ENCODE peak calls at places on chromosomes 6 and 20, in five cellular contexts. I is C1 segment of cervical spinal cord, M is iPS-NIHi11, U is mammary epithelial cell, E is M059J. Y is an unnamed sample.

GRCh38 chr6:139828751-139829519 is 454.5 kb upstream of the CITED2 start:
- DNase-seq in I (no peak), M (no peak), U (no peak), E (no peak), Y (no peak)

GRCh38 chr6:100344321-100344720 is 120.4 kb downstream of the SIM1 start:
- DNase-seq in I (no peak), M (no peak), U (no peak), E (no peak), Y (no peak)

GRCh38 chr20:38873050-38873581 is 53.1 kb upstream of the FAM83D start:
- DNase-seq in I (no peak), M (no peak), U (no peak), E (no peak), Y (no peak)

GRCh38 chr6:106510090-106510970 is 119.0 kb downstream of the RTN4IP1 start:
- DNase-seq in I (no peak), M (peak), U (peak), E (peak), Y (peak)

GRCh38 chr6:126140015-126140414 is 153.7 kb downstream of the TRMT11 start:
- DNase-seq in I (no peak), M (no peak), U (no peak), E (no peak), Y (no peak)

GRCh38 chr20:4840831-4841230 is 119.1 kb downstream of the PRND start:
- DNase-seq in I (no peak), M (no peak), U (no peak), E (no peak), Y (peak)

GRCh38 chr6:43835872-43836419 is 65.9 kb downstream of the VEGFA start:
- DNase-seq in I (no peak), M (no peak), U (no peak), E (peak), Y (no peak)

GRCh38 chr20:23023621-23024187 is 11.4 kb upstream of the SSTR4 start:
- DNase-seq in I (no peak), M (peak), U (no peak), E (peak), Y (no peak)

GRCh38 chr6:102562713-102563112 is 1169.2 kb downstream of the GRIK2 start:
- DNase-seq in I (no peak), M (no peak), U (no peak), E (no peak), Y (no peak)

GRCh38 chr20:18428490-18429173 is 38.2 kb downstream of the DZANK1 start:
- DNase-seq in I (no peak), M (no peak), U (no peak), E (peak), Y (no peak)

GRCh38 chr6:5422321-5422915 is 161.1 kb downstream of the FARS2 start:
- DNase-seq in I (no peak), M (peak), U (peak), E (peak), Y (peak)

GRCh38 chr6:105258816-105259215 is 79.0 kb upstream of the POPDC3 start:
- DNase-seq in I (no peak), M (no peak), U (no peak), E (no peak), Y (no peak)

GRCh38 chr20:46307139-46307998 is 929 bp downstream of the CDH22 start:
- DNase-seq in I (no peak), M (peak), U (peak), E (peak), Y (peak)

GRCh38 chr6:43009124-43009523 is 4.6 kb downstream of the MEA1 start:
- DNase-seq in I (no peak), M (peak), U (no peak), E (peak), Y (peak)

GRCh38 chr6:10746915-10747250 is 722 bp upstream of the TMEM14B start:
- DNase-seq in I (no peak), M (no peak), U (no peak), E (no peak), Y (no peak)

GRCh38 chr20:24815931-24816330 is 133.1 kb upstream of the CST7 start:
- DNase-seq in I (no peak), M (no peak), U (no peak), E (no peak), Y (no peak)

Y was measured in NCI-H510A treated with DMSO at 0.1 percent for 48 hours.